ENCODE peak calls at places on chromosomes 3 and 15, in nine cellular contexts. B is left lung; O is CD8-positive, alpha-beta T cell; T is H9; Z is left ventricle myocardium inferior; D is psoas muscle; P is mucosa of descending colon; M is astrocyte; I is IMR-90. W is an unnamed sample.
A peak's percentile ranks its signal among the peaks of the same experiment; 100 is the strongest.

GRCh38 chr3:40057077-40057476 is 247.7 kb downstream of the MYRIP start:
- DNase-seq in B (no peak), O (no peak), T (no peak), Z (no peak), D (no peak), P (no peak), M (no peak), I (no peak), W (no peak)

GRCh38 chr15:69035205-69035917 is 20.9 kb downstream of the NOX5 start:
- DNase-seq in B (no peak), O (no peak), T (peak; percentile 86), Z (no peak), D (no peak), P (no peak), M (no peak), I (no peak), W (peak; percentile 56)

GRCh38 chr3:27072943-27073725 is 296.0 kb downstream of the NEK10 start:
- DNase-seq in B (no peak), O (no peak), T (no peak), Z (no peak), D (no peak), P (no peak), M (no peak), I (no peak), W (no peak)

GRCh38 chr15:71780349-71780976 is 29.9 kb upstream of the NR2E3 start:
- DNase-seq in B (no peak), O (peak; percentile 37), T (peak; percentile 79), Z (no peak), D (no peak), P (no peak), M (peak; percentile 33), I (peak; percentile 66), W (no peak)

GRCh38 chr15:27119695-27120266 is 148.8 kb downstream of the GABRG3 start:
- DNase-seq in B (no peak), O (no peak), T (no peak), Z (no peak), D (no peak), P (no peak), M (no peak), I (no peak), W (no peak)

GRCh38 chr3:180457238-180457637 is 144.7 kb upstream of the TTC14 start:
- DNase-seq in B (no peak), O (no peak), T (no peak), Z (no peak), D (no peak), P (no peak), M (no peak), I (no peak), W (no peak)

GRCh38 chr15:51982013-51982769 is 10.6 kb upstream of the LEO1 start:
- DNase-seq in B (no peak), O (peak; percentile 15), T (no peak), Z (no peak), D (peak; percentile 25), P (no peak), M (peak; percentile 57), I (peak; percentile 82), W (no peak)

GRCh38 chr3:141486416-141486734 is 452 bp upstream of the RASA2 start:
- DNase-seq in B (no peak), O (no peak), T (no peak), Z (no peak), D (no peak), P (no peak), M (peak; percentile 75), I (peak; percentile 72), W (no peak)

GRCh38 chr15:56228854-56229253 is 14.8 kb downstream of the RFX7 start:
- DNase-seq in B (no peak), O (no peak), T (no peak), Z (no peak), D (no peak), P (no peak), M (no peak), I (no peak), W (no peak)
- H3K9me3 ChIP-seq in B (peaks cover 51% of the 10 kb centered on the region), O (no peaks in the 10 kb centered on the region), T (peaks cover 33% of the 10 kb centered on the region), Z (peaks cover 41% of the 10 kb centered on the region), D (peaks cover 31% of the 10 kb centered on the region), P (peaks cover 42% of the 10 kb centered on the region), M (peaks cover 6% of the 10 kb centered on the region), I (peaks cover 16% of the 10 kb centered on the region), W (peaks cover 36% of the 10 kb centered on the region)

GRCh38 chr3:168862466-168862865 is 766.7 kb upstream of the GOLIM4 start:
- DNase-seq in B (no peak), O (no peak), T (no peak), Z (no peak), D (no peak), P (no peak), M (no peak), I (no peak), W (no peak)

GRCh38 chr3:168865022-168865551 is 769.4 kb upstream of the GOLIM4 start:
- DNase-seq in B (no peak), O (no peak), T (no peak), Z (no peak), D (no peak), P (no peak), M (no peak), I (peak; percentile 48), W (no peak)

GRCh38 chr3:168863561-168863960 is 767.8 kb upstream of the GOLIM4 start:
- DNase-seq in B (no peak), O (no peak), T (no peak), Z (no peak), D (no peak), P (no peak), M (peak; percentile 22), I (peak; percentile 11), W (no peak)

GRCh38 chr3:168860592-168860991 is 764.9 kb upstream of the GOLIM4 start:
- DNase-seq in B (no peak), O (no peak), T (no peak), Z (no peak), D (no peak), P (no peak), M (no peak), I (no peak), W (no peak)

GRCh38 chr3:168864107-168865021 is 768.6 kb upstream of the GOLIM4 start:
- DNase-seq in B (no peak), O (no peak), T (no peak), Z (no peak), D (no peak), P (no peak), M (no peak), I (no peak), W (no peak)
- H3K4me1 ChIP-seq in B (no peaks in the 10 kb centered on the region), O (no peaks in the 10 kb centered on the region), T (no peaks in the 10 kb centered on the region), Z (no peaks in the 10 kb centered on the region), D (no peaks in the 10 kb centered on the region), P (peaks cover 12% of the 10 kb centered on the region), M (no peaks in the 10 kb centered on the region), I (no peaks in the 10 kb centered on the region), W (no peaks in the 10 kb centered on the region)

GRCh38 chr15:29750754-29751153 is 71.5 kb downstream of the TJP1 start:
- DNase-seq in B (no peak), O (no peak), T (no peak), Z (no peak), D (no peak), P (no peak), M (no peak), I (no peak), W (no peak)

GRCh38 chr15:29749365-29750086 is 72.7 kb downstream of the TJP1 start:
- DNase-seq in B (no peak), O (no peak), T (peak; percentile 28), Z (no peak), D (no peak), P (no peak), M (no peak), I (no peak), W (no peak)

DNA sequence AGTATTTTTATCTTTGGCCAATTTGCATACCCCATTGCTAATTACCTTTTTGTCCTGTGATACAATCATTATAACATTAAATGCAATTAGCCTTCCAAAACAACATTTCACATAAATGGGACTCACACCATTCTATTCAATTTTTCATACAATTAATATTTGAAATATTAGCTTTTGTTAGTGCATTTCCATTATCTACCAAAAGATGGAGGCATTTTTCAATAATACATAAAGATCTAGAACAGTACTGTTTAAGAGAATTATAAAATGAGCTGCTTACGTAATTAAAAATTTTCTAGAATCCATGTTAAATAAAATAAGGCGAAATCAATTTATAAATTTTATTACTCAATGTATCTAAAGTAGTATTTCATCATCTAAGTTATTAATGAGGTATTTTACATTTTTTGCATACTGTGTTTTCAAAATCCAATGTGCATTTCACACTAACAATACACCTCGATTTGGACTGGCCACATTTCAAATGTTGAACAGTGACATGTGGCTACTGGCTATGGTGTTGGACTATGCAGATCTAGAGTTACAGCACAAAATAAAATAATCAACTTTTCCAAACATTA is 74.3 kb downstream of the TJP1 start:
- DNase-seq in B (no peak), O (no peak), T (no peak), Z (no peak), D (no peak), P (no peak), M (no peak), I (peak; percentile 37), W (no peak)
- TF ChIP-seq CTCF in B (peak; percentile 40), O (peak; percentile 44), T (peak; percentile 33), Z (peak; percentile 61), D (peak; percentile 45), P (no peak), M (peak; percentile 31), I (peak; percentile 50), W (peak; percentile 35)

GRCh38 chr15:25182736-25183445 is 228.1 kb downstream of the SNRPN start:
- DNase-seq in B (peak; percentile 22), O (no peak), T (peak; percentile 37), Z (peak; percentile 13), D (peak; percentile 5), P (peak; percentile 22), M (no peak), I (no peak), W (no peak)
- H3K9me3 ChIP-seq in B (peaks cover 100% of the 10 kb centered on the region), O (no peaks in the 10 kb centered on the region), T (peaks cover 47% of the 10 kb centered on the region), Z (peaks cover 53% of the 10 kb centered on the region), D (no peaks in the 10 kb centered on the region), P (peaks cover 98% of the 10 kb centered on the region), M (peaks cover 17% of the 10 kb centered on the region), I (peaks cover 82% of the 10 kb centered on the region), W (peaks cover 87% of the 10 kb centered on the region)

DNA sequence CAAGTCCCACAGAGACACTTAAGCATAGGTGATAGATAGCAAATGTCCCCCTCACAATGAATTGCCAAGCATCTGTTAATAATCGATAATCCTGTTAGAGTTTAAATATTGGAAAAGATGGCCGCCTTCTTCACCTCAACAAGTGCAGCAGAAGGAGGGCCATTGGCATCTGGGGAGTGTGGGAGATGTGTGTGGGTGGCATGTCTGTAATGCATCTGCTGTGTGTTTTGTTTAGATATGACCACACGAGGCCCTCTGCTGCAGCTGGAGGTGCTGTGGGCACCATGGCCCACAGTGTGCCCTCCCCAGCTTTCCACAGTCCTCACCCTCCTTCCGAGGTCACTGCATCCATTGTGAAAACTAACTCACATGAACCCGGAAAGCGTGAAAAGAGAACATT is 12.9 kb downstream of the MKRN2 start:
- DNase-seq in B (no peak), O (no peak), T (no peak), Z (no peak), D (no peak), P (no peak), M (no peak), I (no peak), W (no peak)
- H3K4me1 ChIP-seq in B (no peaks in the 10 kb centered on the region), O (no peaks in the 10 kb centered on the region), T (no peaks in the 10 kb centered on the region), Z (peaks cover 50% of the 10 kb centered on the region), D (peaks cover 23% of the 10 kb centered on the region), P (no peaks in the 10 kb centered on the region), M (no peaks in the 10 kb centered on the region), I (peaks cover 12% of the 10 kb centered on the region), W (no peaks in the 10 kb centered on the region)